ENCODE peak calls at places on chromosomes 6 and 20, in seven cellular contexts. C, V, B, Q, Z, H and T are unnamed samples.

GRCh38 chr6:16635810-16636602 is 125.3 kb downstream of the ATXN1 start:
- DNase-seq in C (no peak), V (no peak), B (no peak), Q (peak), Z (peak), H (no peak), T (peak)

GRCh38 chr6:31186052-31186734 is 15.7 kb upstream of the POU5F1 start:
- DNase-seq in C (no peak), V (no peak), B (peak), Q (no peak), Z (no peak), H (no peak), T (no peak)

GRCh38 chr20:22703843-22704242 is 119.5 kb upstream of the FOXA2 start:
- DNase-seq in C (no peak), V (no peak), B (no peak), Q (no peak), Z (no peak), H (no peak), T (no peak)

GRCh38 chr6:160038479-160038878 is 69.6 kb downstream of the IGF2R start:
- DNase-seq in C (no peak), V (no peak), B (no peak), Q (no peak), Z (no peak), H (no peak), T (no peak)

GRCh38 chr6:72811971-72812421 is 190.1 kb downstream of the KCNQ5 start:
- DNase-seq in C (no peak), V (peak), B (no peak), Q (peak), Z (peak), H (no peak), T (no peak)

GRCh38 chr20:2742934-2743559 is 50.5 kb downstream of the EBF4 start:
- DNase-seq in C (no peak), V (no peak), B (no peak), Q (peak), Z (peak), H (peak), T (peak)

GRCh38 chr6:17813561-17813960 is 106.8 kb upstream of the NUP153 start:
- DNase-seq in C (no peak), V (no peak), B (no peak), Q (no peak), Z (no peak), H (no peak), T (no peak)

GRCh38 chr20:8621021-8621420 is 447.9 kb upstream of the PLCB4 start:
- DNase-seq in C (no peak), V (no peak), B (no peak), Q (no peak), Z (no peak), H (no peak), T (no peak)

GRCh38 chr20:51938557-51939324 is 136.4 kb upstream of the SALL4 start:
- DNase-seq in C (no peak), V (no peak), B (no peak), Q (no peak), Z (peak), H (no peak), T (no peak)

GRCh38 chr20:62067547-62068260 is 2.0 kb upstream of the TAF4 start:
- DNase-seq in C (no peak), V (no peak), B (no peak), Q (no peak), Z (no peak), H (no peak), T (no peak)

GRCh38 chr6:73774311-73774766 is 78.3 kb downstream of the CD109 start:
- DNase-seq in C (peak), V (peak), B (peak), Q (peak), Z (peak), H (no peak), T (no peak)

GRCh38 chr6:129370268-129370916 is 339.6 kb downstream of the ARHGAP18 start:
- DNase-seq in C (peak), V (no peak), B (peak), Q (peak), Z (peak), H (peak), T (peak)

GRCh38 chr6:89310929-89311328 is 4.2 kb downstream of the GABRR2 start:
- DNase-seq in C (peak), V (no peak), B (no peak), Q (peak), Z (peak), H (peak), T (no peak)

GRCh38 chr20:32296874-32297420 is 19.5 kb downstream of the KIF3B start:
- DNase-seq in C (no peak), V (no peak), B (no peak), Q (no peak), Z (no peak), H (no peak), T (no peak)

GRCh38 chr6:9225441-9225871 is 790.1 kb upstream of the SLC35B3 start:
- DNase-seq in C (no peak), V (no peak), B (no peak), Q (no peak), Z (peak), H (peak), T (no peak)

GRCh38 chr20:63500151-63500901 is 1.4 kb upstream of the EEF1A2 start:
- DNase-seq in C (no peak), V (no peak), B (no peak), Q (no peak), Z (no peak), H (no peak), T (no peak)

GRCh38 chr6:3844097-3844463 is 5.1 kb upstream of the FAM50B start:
- DNase-seq in C (no peak), V (no peak), B (no peak), Q (no peak), Z (peak), H (no peak), T (no peak)

GRCh38 chr6:98657764-98658163 is 176.6 kb upstream of the POU3F2 start:
- DNase-seq in C (no peak), V (no peak), B (no peak), Q (no peak), Z (peak), H (peak), T (peak)

GRCh38 chr6:53582963-53583362 is 38.1 kb upstream of the GCLC start:
- DNase-seq in C (no peak), V (no peak), B (no peak), Q (no peak), Z (peak), H (no peak), T (no peak)

GRCh38 chr20:39057911-39058310 is 95.8 kb downstream of the DHX35 start:
- DNase-seq in C (no peak), V (no peak), B (no peak), Q (no peak), Z (no peak), H (no peak), T (no peak)

GRCh38 chr6:136792066-136792944 is at the start of gene MAP3K5:
- DNase-seq in C (peak), V (peak), B (peak), Q (peak), Z (peak), H (peak), T (peak)